ENCODE peak calls at places on chromosomes 6 and 20, in ten cellular contexts. V is stimulated activated CD4-positive, alpha-beta T cell treated with anti-CD3 and anti-CD28 coated beads, Interleukin-1b, Interleukin-23, amount 100 ng/mL, for 1 hour; M is stimulated activated CD8-positive, alpha-beta memory T cell treated with anti-CD3 and anti-CD28 coated beads, Interleukin-15, amount 100 ng/mL, for 48 hours; R is activated CD4-positive, alpha-beta T cell treated with anti-CD3 and anti-CD28 coated beads for 48 hours; L is A673; N is fibroblast of the aortic adventitia; C is EL; T is A549; J is Right ventricle myocardium inferior; A is IMR-90. W is an unnamed sample.

GRCh38 chr6:41190791-41191190 is 10.2 kb downstream of the TREML2 start:
- DNase-seq in T (no peak), R (no peak), N (no peak), L (no peak), A (no peak), C (no peak), M (no peak), V (no peak), J (no peak), W (no peak)

GRCh38 chr6:36296240-36296639 is 26.4 kb downstream of the PNPLA1 start:
- DNase-seq in N (peak), A (peak), L (no peak), M (no peak), C (no peak), T (no peak), J (no peak), V (no peak), R (no peak), W (no peak)

GRCh38 chr6:106745824-106746610 is 116.6 kb downstream of the QRSL1 start:
- DNase-seq in A (peak), M (no peak), N (peak), J (no peak), R (no peak), L (no peak), T (peak), V (no peak), C (peak), W (no peak)

GRCh38 chr6:89834884-89835792 is 5.5 kb downstream of the CASP8AP2 start:
- DNase-seq in L (no peak), J (no peak), V (no peak), A (peak), C (peak), M (peak), R (peak), T (no peak), N (no peak), W (no peak)

GRCh38 chr6:110532401-110532800 is 56.0 kb upstream of the SLC22A16 start:
- DNase-seq in V (no peak), R (no peak), J (no peak), T (no peak), M (no peak), N (no peak), A (no peak), C (no peak), L (no peak), W (no peak)

GRCh38 chr20:51446656-51447055 is 95.9 kb downstream of the NFATC2 start:
- DNase-seq in L (peak), R (no peak), C (peak), J (no peak), A (peak), T (peak), N (peak), M (no peak), V (no peak), W (peak)

GRCh38 chr6:129621252-129621651 is 88.7 kb downstream of the ARHGAP18 start:
- DNase-seq in R (peak), N (no peak), T (no peak), L (peak), M (peak), J (no peak), V (no peak), A (no peak), C (no peak), W (no peak)

GRCh38 chr6:31453259-31453658 is 44.7 kb upstream of the MICB start:
- DNase-seq in R (no peak), C (no peak), V (no peak), N (peak), A (no peak), M (no peak), L (peak), J (no peak), T (no peak), W (no peak)

GRCh38 chr6:13604546-13605416 is 10.4 kb upstream of the NOL7 start:
- DNase-seq in M (no peak), C (no peak), J (no peak), R (no peak), T (no peak), V (no peak), A (no peak), L (no peak), N (peak), W (no peak)

GRCh38 chr6:159941286-159942113 is 27.4 kb upstream of the IGF2R start:
- DNase-seq in T (peak), L (peak), N (peak), V (no peak), A (peak), C (peak), R (peak), J (no peak), M (no peak), W (peak)

GRCh38 chr20:25149986-25150385 is 45.5 kb upstream of the ENTPD6 start:
- DNase-seq in N (no peak), A (no peak), T (no peak), V (no peak), L (no peak), C (no peak), M (no peak), J (no peak), R (no peak), W (no peak)

GRCh38 chr6:30942338-30943060 is 1.7 kb downstream of the MUCL3 start:
- DNase-seq in A (peak), R (peak), L (peak), C (peak), M (no peak), N (peak), T (peak), J (peak), V (no peak), W (peak)

GRCh38 chr6:28281288-28282064 is at the start of gene PGBD1:
- DNase-seq in L (peak), C (peak), M (peak), A (peak), T (peak), V (no peak), R (peak), N (peak), J (peak), W (peak)

GRCh38 chr6:79864421-79864820 is 82.9 kb downstream of the ELOVL4 start:
- DNase-seq in R (no peak), M (no peak), V (no peak), L (no peak), C (no peak), N (no peak), A (no peak), T (no peak), J (peak), W (peak)

GRCh38 chr20:46850416-46850815 is 44.2 kb upstream of the EYA2 start:
- DNase-seq in T (no peak), M (no peak), L (no peak), V (no peak), N (no peak), R (no peak), J (no peak), C (no peak), A (no peak), W (no peak)

GRCh38 chr20:9256359-9256758 is 187.5 kb downstream of the PLCB4 start:
- DNase-seq in J (no peak), R (no peak), L (no peak), V (no peak), N (no peak), M (no peak), A (no peak), C (no peak), T (no peak), W (peak)

GRCh38 chr20:44120676-44121425 is 66.1 kb downstream of the JPH2 start:
- DNase-seq in L (no peak), J (no peak), N (no peak), T (no peak), M (no peak), A (no peak), C (no peak), V (no peak), R (no peak), W (no peak)

GRCh38 chr6:168388641-168389633 is 52.0 kb upstream of the SMOC2 start:
- DNase-seq in V (no peak), M (no peak), C (no peak), L (no peak), T (no peak), A (no peak), J (no peak), R (no peak), N (no peak), W (no peak)

GRCh38 chr20:54464003-54464402 is 11.4 kb upstream of the DOK5 start:
- DNase-seq in C (no peak), V (no peak), J (no peak), N (no peak), A (no peak), M (no peak), R (no peak), L (no peak), T (no peak), W (no peak)

GRCh38 chr6:27312146-27312949 is at the start of gene POM121L2:
- DNase-seq in M (no peak), C (peak), A (peak), R (peak), V (no peak), N (peak), L (peak), T (peak), J (no peak), W (peak)

GRCh38 chr20:62321521-62321948 is 18.7 kb downstream of the ADRM1 start:
- DNase-seq in V (no peak), C (no peak), M (no peak), N (no peak), L (no peak), A (no peak), R (peak), J (peak), T (peak), W (no peak)

GRCh38 chr20:39674842-39675241 is 712.7 kb downstream of the DHX35 start:
- DNase-seq in R (no peak), M (no peak), J (no peak), A (no peak), T (no peak), N (no peak), V (no peak), L (no peak), C (no peak), W (no peak)

GRCh38 chr6:50721978-50722377 is 8.7 kb downstream of the TFAP2D start:
- DNase-seq in T (no peak), J (no peak), R (no peak), M (no peak), A (no peak), L (no peak), N (no peak), V (no peak), C (no peak), W (no peak)

GRCh38 chr6:9494864-9495263 is 920.0 kb downstream of the TFAP2A start:
- DNase-seq in C (peak), L (no peak), M (no peak), N (peak), T (no peak), A (peak), R (no peak), J (no peak), V (no peak), W (no peak)

GRCh38 chr6:53992522-53992921 is 118.7 kb upstream of the MLIP start:
- DNase-seq in M (no peak), T (no peak), V (no peak), J (no peak), R (no peak), N (no peak), L (no peak), C (no peak), A (no peak), W (no peak)

GRCh38 chr6:166203641-166204222 is 36.1 kb upstream of the TBXT start:
- DNase-seq in L (no peak), J (no peak), T (no peak), V (no peak), N (no peak), A (no peak), R (no peak), C (no peak), M (no peak), W (no peak)

GRCh38 chr6:98871821-98872220 is 37.4 kb downstream of the POU3F2 start:
- DNase-seq in N (no peak), C (no peak), R (no peak), J (no peak), A (no peak), M (no peak), V (no peak), T (no peak), L (no peak), W (no peak)

GRCh38 chr6:130515306-130515705 is 149.5 kb downstream of the TMEM200A start:
- DNase-seq in A (no peak), L (no peak), C (no peak), R (no peak), J (no peak), V (no peak), T (no peak), M (no peak), N (no peak), W (no peak)

GRCh38 chr20:62186096-62186426 is 3.2 kb downstream of the MTG2 start:
- DNase-seq in T (no peak), R (no peak), J (no peak), C (no peak), N (no peak), L (no peak), A (no peak), V (no peak), M (no peak), W (no peak)

GRCh38 chr6:169487579-169488205 is 214.1 kb downstream of the WDR27 start:
- DNase-seq in L (no peak), V (no peak), A (peak), R (no peak), J (no peak), N (peak), T (no peak), M (no peak), C (peak), W (peak)

GRCh38 chr6:23091795-23092194 is 522.4 kb downstream of the HDGFL1 start:
- DNase-seq in C (peak), J (no peak), L (no peak), N (no peak), V (no peak), M (no peak), T (no peak), A (peak), R (no peak), W (no peak)

GRCh38 chr20:16898433-16898832 is 150.3 kb downstream of the OTOR start:
- DNase-seq in M (no peak), L (no peak), N (no peak), A (peak), R (no peak), C (peak), V (no peak), J (no peak), T (no peak), W (no peak)

GRCh38 chr6:22928775-22929174 is 359.4 kb downstream of the HDGFL1 start:
- DNase-seq in M (no peak), A (no peak), N (no peak), V (no peak), L (no peak), J (no peak), R (no peak), T (no peak), C (no peak), W (peak)

GRCh38 chr6:51025082-51025777 is 206.6 kb downstream of the TFAP2B start:
- DNase-seq in T (no peak), V (no peak), J (no peak), R (no peak), C (peak), L (no peak), A (peak), N (peak), M (no peak), W (no peak)

GRCh38 chr20:36116813-36117441 is 37.6 kb upstream of the EPB41L1 start:
- DNase-seq in A (peak), L (no peak), N (peak), M (no peak), V (no peak), T (no peak), J (no peak), R (no peak), C (peak), W (no peak)

GRCh38 chr20:13336308-13337089 is 115.4 kb downstream of the ISM1 start:
- DNase-seq in V (no peak), R (peak), T (peak), C (peak), M (no peak), J (no peak), L (no peak), N (no peak), A (peak), W (no peak)

GRCh38 chr6:13445744-13446115 is 41.7 kb downstream of the GFOD1 start:
- DNase-seq in R (no peak), L (no peak), J (no peak), V (no peak), N (no peak), A (no peak), C (no peak), M (no peak), T (no peak), W (no peak)

W was measured in G401.